ENCODE peak calls at places on chromosomes 5 and 9, in ten cellular contexts. R is cardiac fibroblast; E is amniotic stem cell; F is frontal cortex; L is breast epithelium; J is H1; V is stimulated activated CD4-positive, alpha-beta T cell treated with anti-CD3 and anti-CD28 coated beads, Interleukin-15, amount 100 ng/mL, for 24 hours; H is PC-9; B is right lobe of liver; A is NCI-H2081. N is an unnamed sample.

GRCh38 chr5:107072440-107072839 is 598.3 kb downstream of the EFNA5 start:
- DNase-seq in R (no peak), E (no peak), F (no peak), L (no peak), J (no peak), V (no peak), H (no peak), B (no peak), A (no peak), N (no peak)

GRCh38 chr9:124220551-124221451 is 36.9 kb upstream of the NEK6 start:
- DNase-seq in R (peak), E (no peak), F (peak), L (peak), J (no peak), V (no peak), H (no peak), B (peak), A (peak), N (no peak)

GRCh38 chr5:62138607-62139006 is 167.4 kb upstream of the KIF2A start:
- DNase-seq in R (no peak), E (no peak), F (no peak), L (no peak), J (peak), V (no peak), H (no peak), B (no peak), A (peak), N (peak)

GRCh38 chr9:21554813-21555212 is 72.7 kb upstream of the IFNE start:
- DNase-seq in R (no peak), E (no peak), F (no peak), L (no peak), J (no peak), V (no peak), H (no peak), B (no peak), A (no peak), N (no peak)

GRCh38 chr9:121820286-121821005 is 169.0 kb downstream of the DAB2IP start:
- DNase-seq in R (no peak), E (no peak), F (no peak), L (peak), J (no peak), V (no peak), H (no peak), B (no peak), A (no peak), N (no peak)

GRCh38 chr5:154072782-154073171 is 34.0 kb downstream of the MFAP3 start:
- DNase-seq in R (no peak), E (no peak), F (no peak), L (no peak), J (no peak), V (no peak), H (no peak), B (peak), A (no peak), N (no peak)

GRCh38 chr5:149345892-149346222 is 558 bp downstream of the GRPEL2 start:
- DNase-seq in R (peak), E (no peak), F (no peak), L (no peak), J (no peak), V (peak), H (peak), B (no peak), A (no peak), N (no peak)

GRCh38 chr9:81827616-81828296 is 100.5 kb upstream of the SPATA31D4 start:
- DNase-seq in R (no peak), E (no peak), F (no peak), L (no peak), J (no peak), V (no peak), H (peak), B (no peak), A (no peak), N (no peak)

GRCh38 chr5:144248015-144248414 is 77.3 kb downstream of the KCTD16 start:
- DNase-seq in R (no peak), E (no peak), F (no peak), L (no peak), J (no peak), V (no peak), H (no peak), B (no peak), A (no peak), N (no peak)

GRCh38 chr5:119435436-119436132 is 16.7 kb upstream of the HSD17B4 start:
- DNase-seq in R (peak), E (no peak), F (no peak), L (no peak), J (no peak), V (peak), H (peak), B (peak), A (no peak), N (peak)

GRCh38 chr9:108002296-108003056 is 512.9 kb upstream of the KLF4 start:
- DNase-seq in R (peak), E (no peak), F (no peak), L (no peak), J (no peak), V (no peak), H (no peak), B (no peak), A (no peak), N (no peak)

GRCh38 chr9:103721056-103721455 is 373.1 kb upstream of the SMC2 start:
- DNase-seq in R (no peak), E (no peak), F (no peak), L (no peak), J (no peak), V (no peak), H (no peak), B (no peak), A (no peak), N (no peak)

GRCh38 chr5:159094745-159095144 is 5.0 kb downstream of the EBF1 start:
- DNase-seq in R (peak), E (peak), F (no peak), L (no peak), J (no peak), V (peak), H (no peak), B (no peak), A (peak), N (no peak)

GRCh38 chr5:62812653-62813329 is 234.2 kb downstream of the LRRC70 start:
- DNase-seq in R (no peak), E (no peak), F (no peak), L (no peak), J (no peak), V (no peak), H (no peak), B (no peak), A (no peak), N (no peak)

GRCh38 chr9:4839470-4839912 is 46.7 kb downstream of the RCL1 start:
- DNase-seq in R (peak), E (no peak), F (no peak), L (no peak), J (no peak), V (no peak), H (no peak), B (peak), A (no peak), N (no peak)

GRCh38 chr9:107487521-107488399 is 1.8 kb downstream of the KLF4 start:
- DNase-seq in R (peak), E (no peak), F (no peak), L (peak), J (peak), V (peak), H (peak), B (peak), A (no peak), N (no peak)

GRCh38 chr5:64789457-64789856 is 20.7 kb downstream of the CWC27 start:
- DNase-seq in R (peak), E (no peak), F (no peak), L (no peak), J (no peak), V (no peak), H (no peak), B (no peak), A (no peak), N (no peak)

GRCh38 chr5:139513852-139514485 is 31.4 kb upstream of the STING1 start:
- DNase-seq in R (no peak), E (no peak), F (no peak), L (no peak), J (no peak), V (no peak), H (no peak), B (no peak), A (no peak), N (no peak)

GRCh38 chr9:101403886-101404285 is 5.2 kb downstream of the ZNF189 start:
- DNase-seq in R (no peak), E (no peak), F (no peak), L (no peak), J (no peak), V (no peak), H (no peak), B (no peak), A (no peak), N (no peak)

GRCh38 chr5:179762781-179763176 is 30.2 kb downstream of the MAML1 start:
- DNase-seq in R (peak), E (no peak), F (no peak), L (no peak), J (no peak), V (no peak), H (peak), B (no peak), A (no peak), N (no peak)

GRCh38 chr9:137253717-137254623 is 1.2 kb upstream of the NELFB start:
- DNase-seq in R (peak), E (no peak), F (no peak), L (no peak), J (no peak), V (no peak), H (no peak), B (peak), A (no peak), N (no peak)

GRCh38 chr5:33933723-33934544 is 2.3 kb upstream of the RXFP3 start:
- DNase-seq in R (peak), E (no peak), F (no peak), L (no peak), J (no peak), V (no peak), H (peak), B (no peak), A (no peak), N (no peak)

GRCh38 chr5:96492654-96493053 is 59.6 kb upstream of the PCSK1 start:
- DNase-seq in R (peak), E (no peak), F (no peak), L (no peak), J (no peak), V (no peak), H (no peak), B (no peak), A (no peak), N (no peak)

GRCh38 chr9:123327697-123328100 is 28.3 kb upstream of the CRB2 start:
- DNase-seq in R (no peak), E (no peak), F (no peak), L (peak), J (no peak), V (no peak), H (peak), B (no peak), A (no peak), N (no peak)

GRCh38 chr9:128882677-128883590 is 1.0 kb downstream of the LRRC8A start:
- DNase-seq in R (no peak), E (no peak), F (no peak), L (no peak), J (no peak), V (peak), H (no peak), B (no peak), A (peak), N (no peak)

N was measured in iPS DF 19.7.